ENCODE peak calls at places on chromosomes 11 and 22, in nine cellular contexts. H is B cell; T is globus pallidus; Z is activated T-cell treated with anti-CD3 and anti-CD28 coated beads for 24 hours; B is brain microvascular endothelial cell; X is stimulated activated CD8-positive, alpha-beta memory T cell treated with anti-CD3 and anti-CD28 coated beads, Interleukin-15, amount 100 ng/mL, for 24 hours; E is kidney glomerular epithelial cell; O is fibroblast of pulmonary artery; N is neural progenitor cell. G is an unnamed sample.

GRCh38 chr11:129259950-129260349 is 67.8 kb upstream of the ARHGAP32 start:
- DNase-seq in H (no peak), T (peak), Z (no peak), B (no peak), X (no peak), E (no peak), O (peak), N (peak), G (no peak)

GRCh38 chr11:73334244-73335203 is 26.4 kb downstream of the ARHGEF17 start:
- DNase-seq in H (no peak), T (no peak), Z (no peak), B (peak), X (no peak), E (peak), O (peak), N (peak), G (peak)

GRCh38 chr22:29758068-29758622 is 8.7 kb downstream of the ZMAT5 start:
- DNase-seq in H (no peak), T (no peak), Z (no peak), B (no peak), X (no peak), E (no peak), O (no peak), N (peak), G (no peak)

GRCh38 chr22:45548991-45549736 is 46.5 kb downstream of the FBLN1 start:
- DNase-seq in H (no peak), T (no peak), Z (no peak), B (peak), X (no peak), E (no peak), O (peak), N (peak), G (peak)

GRCh38 chr11:56214537-56214936 is 19.5 kb downstream of the OR5T2 start:
- DNase-seq in H (no peak), T (no peak), Z (no peak), B (no peak), X (no peak), E (no peak), O (no peak), N (no peak), G (no peak)

GRCh38 chr11:62707277-62707771 is at the start of the genes BSCL2 and GNG3:
- DNase-seq in H (no peak), T (peak), Z (no peak), B (no peak), X (no peak), E (no peak), O (no peak), N (peak), G (no peak)

GRCh38 chr11:1831338-1832180 is 3.2 kb upstream of the SYT8 start:
- DNase-seq in H (no peak), T (no peak), Z (no peak), B (no peak), X (no peak), E (no peak), O (no peak), N (no peak), G (no peak)

GRCh38 chr11:130585545-130585944 is 137.1 kb downstream of the ADAMTS15 start:
- DNase-seq in H (no peak), T (no peak), Z (no peak), B (peak), X (no peak), E (peak), O (peak), N (no peak), G (no peak)

GRCh38 chr22:17753401-17753989 is 20.8 kb downstream of the BID start:
- DNase-seq in H (no peak), T (no peak), Z (no peak), B (peak), X (no peak), E (no peak), O (no peak), N (no peak), G (no peak)

GRCh38 chr11:27717377-27717776 is 17.1 kb upstream of the BDNF start:
- DNase-seq in H (no peak), T (no peak), Z (no peak), B (no peak), X (no peak), E (no peak), O (peak), N (no peak), G (no peak)

GRCh38 chr22:40218723-40219294 is 41.1 kb downstream of the TNRC6B start:
- DNase-seq in H (no peak), T (no peak), Z (no peak), B (no peak), X (no peak), E (no peak), O (no peak), N (peak), G (no peak)

GRCh38 chr11:105719073-105719846 is 109.4 kb downstream of the GRIA4 start:
- DNase-seq in H (no peak), T (no peak), Z (no peak), B (peak), X (no peak), E (peak), O (peak), N (no peak), G (no peak)

GRCh38 chr11:118889796-118890195 is 6.1 kb downstream of the CXCR5 start:
- DNase-seq in H (no peak), T (no peak), Z (no peak), B (peak), X (no peak), E (no peak), O (peak), N (no peak), G (peak)

GRCh38 chr22:35418726-35419125 is 18.8 kb downstream of the MCM5 start:
- DNase-seq in H (no peak), T (no peak), Z (no peak), B (no peak), X (no peak), E (no peak), O (no peak), N (no peak), G (no peak)

GRCh38 chr11:60242607-60243292 is at the start of gene MS4A4E:
- DNase-seq in H (no peak), T (no peak), Z (no peak), B (no peak), X (no peak), E (no peak), O (no peak), N (no peak), G (no peak)

GRCh38 chr22:27682438-27682837 is 119.1 kb downstream of the MN1 start:
- DNase-seq in H (no peak), T (no peak), Z (no peak), B (no peak), X (no peak), E (no peak), O (no peak), N (peak), G (no peak)

GRCh38 chr22:36982136-36982535 is 37.1 kb downstream of the TST start:
- DNase-seq in H (no peak), T (no peak), Z (no peak), B (no peak), X (no peak), E (no peak), O (no peak), N (peak), G (no peak)

GRCh38 chr11:2196970-2197770 is 25.6 kb upstream of the TH start:
- DNase-seq in H (peak), T (peak), Z (peak), B (peak), X (peak), E (peak), O (peak), N (peak), G (peak)

GRCh38 chr11:41947392-41947791 is 487.9 kb upstream of the LRRC4C start:
- DNase-seq in H (no peak), T (no peak), Z (no peak), B (no peak), X (no peak), E (no peak), O (no peak), N (no peak), G (no peak)

GRCh38 chr11:69744435-69744834 is 30.7 kb downstream of the FGF4 start:
- DNase-seq in H (no peak), T (no peak), Z (no peak), B (peak), X (no peak), E (peak), O (peak), N (no peak), G (no peak)